ENCODE peak calls at places on chromosomes 4 and X, in six cellular contexts. One of them, this sample, is unnamed.

GRCh38 chr4:1347410-1347864 is 429 bp downstream of the UVSSA start:
- DNase-seq in left lung: peak
- DNase-seq in fibroblast of lung: peak
- DNase-seq in bronchial epithelial cell: peak
- DNase-seq in spleen: peak
- DNase-seq in GM12864: no peak
- DNase-seq in this sample: peak

GRCh38 chrX:19888419-19888879 is 1.0 kb upstream of the SH3KBP1 start:
- DNase-seq in left lung: no peak
- DNase-seq in fibroblast of lung: peak
- DNase-seq in bronchial epithelial cell: peak
- DNase-seq in spleen: no peak
- DNase-seq in GM12864: no peak
- DNase-seq in this sample: no peak

GRCh38 chr4:54568184-54568583 is 89.6 kb upstream of the KIT start:
- DNase-seq in left lung: no peak
- DNase-seq in fibroblast of lung: peak
- DNase-seq in bronchial epithelial cell: peak
- DNase-seq in spleen: no peak
- DNase-seq in GM12864: no peak
- DNase-seq in this sample: no peak

GRCh38 chrX:38107028-38107427 is 100.7 kb downstream of the SYTL5 start:
- DNase-seq in left lung: no peak
- DNase-seq in fibroblast of lung: no peak
- DNase-seq in bronchial epithelial cell: no peak
- DNase-seq in spleen: no peak
- DNase-seq in GM12864: no peak
- DNase-seq in this sample: no peak

GRCh38 chrX:16743604-16744325 is 24.4 kb downstream of the SYAP1 start:
- DNase-seq in left lung: no peak
- DNase-seq in fibroblast of lung: peak
- DNase-seq in bronchial epithelial cell: peak
- DNase-seq in spleen: no peak
- DNase-seq in GM12864: no peak
- DNase-seq in this sample: no peak

GRCh38 chrX:9396930-9397329 is 67.9 kb upstream of the TBL1X start:
- DNase-seq in left lung: no peak
- DNase-seq in fibroblast of lung: peak
- DNase-seq in bronchial epithelial cell: no peak
- DNase-seq in spleen: no peak
- DNase-seq in GM12864: no peak
- DNase-seq in this sample: no peak

GRCh38 chrX:76148753-76149152 is 24.1 kb upstream of the PBDC1 start:
- DNase-seq in left lung: no peak
- DNase-seq in fibroblast of lung: peak
- DNase-seq in bronchial epithelial cell: peak
- DNase-seq in spleen: peak
- DNase-seq in GM12864: no peak
- DNase-seq in this sample: no peak

GRCh38 chr4:124322234-124322831 is 390.2 kb downstream of the ANKRD50 start:
- DNase-seq in left lung: no peak
- DNase-seq in fibroblast of lung: peak
- DNase-seq in bronchial epithelial cell: peak
- DNase-seq in spleen: no peak
- DNase-seq in GM12864: no peak
- DNase-seq in this sample: no peak

GRCh38 chr4:111492501-111492900 is 652.8 kb upstream of the FAM241A start:
- DNase-seq in left lung: no peak
- DNase-seq in fibroblast of lung: peak
- DNase-seq in bronchial epithelial cell: no peak
- DNase-seq in spleen: no peak
- DNase-seq in GM12864: no peak
- DNase-seq in this sample: no peak

GRCh38 chrX:78119521-78120227 is 15.6 kb downstream of the PGK1 start:
- DNase-seq in left lung: no peak
- DNase-seq in fibroblast of lung: no peak
- DNase-seq in bronchial epithelial cell: no peak
- DNase-seq in spleen: no peak
- DNase-seq in GM12864: no peak
- DNase-seq in this sample: no peak

GRCh38 chr4:77001907-77002306 is 52.4 kb downstream of the SEPTIN11 start:
- DNase-seq in left lung: no peak
- DNase-seq in fibroblast of lung: peak
- DNase-seq in bronchial epithelial cell: peak
- DNase-seq in spleen: no peak
- DNase-seq in GM12864: no peak
- DNase-seq in this sample: no peak

GRCh38 chr4:2363056-2363719 is 55.3 kb downstream of the ZFYVE28 start:
- DNase-seq in left lung: peak
- DNase-seq in fibroblast of lung: no peak
- DNase-seq in bronchial epithelial cell: no peak
- DNase-seq in spleen: no peak
- DNase-seq in GM12864: no peak
- DNase-seq in this sample: peak

GRCh38 chrX:99777912-99778311 is 632.2 kb downstream of the PCDH19 start:
- DNase-seq in left lung: no peak
- DNase-seq in fibroblast of lung: no peak
- DNase-seq in bronchial epithelial cell: no peak
- DNase-seq in spleen: no peak
- DNase-seq in GM12864: no peak
- DNase-seq in this sample: no peak

GRCh38 chrX:50980251-50980650 is 69.7 kb downstream of the BMP15 start:
- DNase-seq in left lung: no peak
- DNase-seq in fibroblast of lung: no peak
- DNase-seq in bronchial epithelial cell: no peak
- DNase-seq in spleen: no peak
- DNase-seq in GM12864: no peak
- DNase-seq in this sample: no peak

GRCh38 chr4:7917669-7918068 is 22.0 kb downstream of the AFAP1 start:
- DNase-seq in left lung: no peak
- DNase-seq in fibroblast of lung: no peak
- DNase-seq in bronchial epithelial cell: peak
- DNase-seq in spleen: no peak
- DNase-seq in GM12864: no peak
- DNase-seq in this sample: peak

GRCh38 chr4:140924761-140925392 is 168.7 kb upstream of the TBC1D9 start:
- DNase-seq in left lung: no peak
- DNase-seq in fibroblast of lung: no peak
- DNase-seq in bronchial epithelial cell: no peak
- DNase-seq in spleen: no peak
- DNase-seq in GM12864: no peak
- DNase-seq in this sample: no peak

GRCh38 chr4:48698029-48698901 is 81.8 kb downstream of the FRYL start:
- DNase-seq in left lung: no peak
- DNase-seq in fibroblast of lung: peak
- DNase-seq in bronchial epithelial cell: peak
- DNase-seq in spleen: no peak
- DNase-seq in GM12864: no peak
- DNase-seq in this sample: no peak

GRCh38 chrX:131626681-131627296 is 82.9 kb downstream of the OR13H1 start:
- DNase-seq in left lung: no peak
- DNase-seq in fibroblast of lung: peak
- DNase-seq in bronchial epithelial cell: no peak
- DNase-seq in spleen: no peak
- DNase-seq in GM12864: no peak
- DNase-seq in this sample: no peak

GRCh38 chr4:119585771-119586170 is 42.8 kb downstream of the PDE5A start:
- DNase-seq in left lung: no peak
- DNase-seq in fibroblast of lung: peak
- DNase-seq in bronchial epithelial cell: peak
- DNase-seq in spleen: no peak
- DNase-seq in GM12864: no peak
- DNase-seq in this sample: no peak

GRCh38 chr4:88672987-88673386 is 24.6 kb downstream of the NAP1L5 start:
- DNase-seq in left lung: no peak
- DNase-seq in fibroblast of lung: peak
- DNase-seq in bronchial epithelial cell: peak
- DNase-seq in spleen: no peak
- DNase-seq in GM12864: no peak
- DNase-seq in this sample: no peak

GRCh38 chrX:105837227-105837626 is 14.9 kb downstream of the NRK start:
- DNase-seq in left lung: no peak
- DNase-seq in fibroblast of lung: peak
- DNase-seq in bronchial epithelial cell: peak
- DNase-seq in spleen: no peak
- DNase-seq in GM12864: no peak
- DNase-seq in this sample: peak

GRCh38 chr4:85929926-85930325 is 429.9 kb downstream of the MAPK10 start:
- DNase-seq in left lung: peak
- DNase-seq in fibroblast of lung: no peak
- DNase-seq in bronchial epithelial cell: no peak
- DNase-seq in spleen: peak
- DNase-seq in GM12864: no peak
- DNase-seq in this sample: no peak

GRCh38 chr4:76357981-76358380 is 51.4 kb downstream of the STBD1 start:
- DNase-seq in left lung: no peak
- DNase-seq in fibroblast of lung: no peak
- DNase-seq in bronchial epithelial cell: no peak
- DNase-seq in spleen: no peak
- DNase-seq in GM12864: no peak
- DNase-seq in this sample: no peak

GRCh38 chr4:101198741-101199339 is 148.5 kb downstream of the PPP3CA start:
- DNase-seq in left lung: no peak
- DNase-seq in fibroblast of lung: no peak
- DNase-seq in bronchial epithelial cell: no peak
- DNase-seq in spleen: no peak
- DNase-seq in GM12864: no peak
- DNase-seq in this sample: no peak

GRCh38 chr4:183356173-183356825 is 34.1 kb upstream of the CLDN24 start:
- DNase-seq in left lung: no peak
- DNase-seq in fibroblast of lung: no peak
- DNase-seq in bronchial epithelial cell: no peak
- DNase-seq in spleen: peak
- DNase-seq in GM12864: no peak
- DNase-seq in this sample: no peak

DNA sequence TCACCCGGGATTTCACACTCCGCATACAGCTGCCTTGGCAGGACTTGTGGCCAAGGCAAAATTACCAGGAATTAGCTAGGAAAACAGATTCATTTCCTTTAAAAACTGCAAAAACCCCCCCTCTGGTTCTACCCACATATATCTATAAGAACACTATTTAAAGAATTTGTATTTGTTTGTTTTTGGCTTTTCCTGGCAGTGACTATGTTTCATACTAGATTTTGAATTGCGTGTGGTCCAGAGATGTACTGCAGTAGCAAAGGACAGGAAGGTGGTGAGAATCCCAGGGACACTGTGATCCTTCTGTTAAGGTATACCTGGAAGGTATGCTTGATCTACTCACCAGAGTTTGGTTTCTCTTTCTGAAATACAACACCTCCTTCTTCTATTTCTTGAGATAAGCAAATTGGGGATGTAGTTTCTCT is 129.6 kb upstream of the RASGEF1B start:
- DNase-seq in left lung: no peak
- DNase-seq in fibroblast of lung: no peak
- DNase-seq in bronchial epithelial cell: no peak
- DNase-seq in spleen: no peak
- DNase-seq in GM12864: no peak
- DNase-seq in this sample: no peak
- TF ChIP-seq CTCF in left lung: no peak
- TF ChIP-seq CTCF in fibroblast of lung: no peak
- TF ChIP-seq CTCF in bronchial epithelial cell: no peak
- TF ChIP-seq CTCF in spleen: no peak
- TF ChIP-seq CTCF in GM12864: no peak
- TF ChIP-seq CTCF in this sample: no peak

DNA sequence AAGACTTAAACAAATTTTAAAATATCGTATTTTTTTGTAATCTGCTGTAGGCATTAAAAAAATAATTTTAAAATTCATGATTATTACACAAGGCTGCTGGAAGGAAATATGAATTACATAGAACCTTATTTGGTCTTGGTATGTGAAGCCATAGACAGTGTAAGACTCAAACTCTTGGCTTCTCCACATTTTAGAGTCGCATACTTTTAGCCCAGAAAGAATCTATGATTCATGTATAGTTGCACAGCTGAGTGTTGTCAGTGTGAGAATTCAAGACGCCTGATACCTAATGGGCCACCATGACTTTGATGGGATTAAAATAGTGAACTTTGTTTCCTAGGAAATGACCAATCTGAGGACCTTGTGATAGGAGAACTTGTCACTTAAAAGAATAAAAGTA is 1.4 kb downstream of the INTU start:
- DNase-seq in left lung: no peak
- DNase-seq in fibroblast of lung: peak
- DNase-seq in bronchial epithelial cell: peak
- DNase-seq in spleen: no peak
- DNase-seq in GM12864: no peak
- DNase-seq in this sample: no peak
- H3K4me3 ChIP-seq in left lung: no peak
- H3K4me3 ChIP-seq in fibroblast of lung: peak
- H3K4me3 ChIP-seq in bronchial epithelial cell: no peak
- H3K4me3 ChIP-seq in spleen: no peak
- H3K4me3 ChIP-seq in GM12864: no peak
- H3K4me3 ChIP-seq in this sample: no peak

DNA sequence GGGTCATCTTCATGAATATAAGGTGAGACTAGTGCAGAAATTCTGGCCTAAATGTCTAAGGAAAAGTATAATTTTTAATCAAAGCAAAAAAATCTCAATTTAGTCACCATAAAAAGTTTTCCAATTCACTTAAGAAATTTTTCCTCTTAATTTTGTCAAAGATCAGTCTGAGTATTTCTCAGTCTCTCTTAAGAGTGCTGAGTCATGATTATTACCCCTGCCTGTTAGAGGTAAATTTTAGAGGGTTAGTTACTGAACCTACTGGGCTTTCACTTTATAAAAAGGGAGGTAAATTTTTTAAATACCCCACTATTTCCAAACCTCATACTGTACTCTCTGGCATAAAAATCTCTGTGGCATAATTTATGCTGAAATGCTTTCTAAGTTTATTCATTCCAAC is 122.4 kb downstream of the SLC39A8 start:
- DNase-seq in left lung: no peak
- DNase-seq in fibroblast of lung: no peak
- DNase-seq in bronchial epithelial cell: no peak
- DNase-seq in spleen: no peak
- DNase-seq in GM12864: no peak
- DNase-seq in this sample: no peak
- TF ChIP-seq CTCF in left lung: no peak
- TF ChIP-seq CTCF in fibroblast of lung: no peak
- TF ChIP-seq CTCF in bronchial epithelial cell: no peak
- TF ChIP-seq CTCF in spleen: no peak
- TF ChIP-seq CTCF in GM12864: no peak
- TF ChIP-seq CTCF in this sample: no peak

GRCh38 chrX:119467433-119467832 is 811 bp upstream of the SLC25A5 start:
- DNase-seq in left lung: no peak
- DNase-seq in fibroblast of lung: no peak
- DNase-seq in bronchial epithelial cell: no peak
- DNase-seq in spleen: no peak
- DNase-seq in GM12864: no peak
- DNase-seq in this sample: no peak
- H3K4me3 ChIP-seq in left lung: no peak
- H3K4me3 ChIP-seq in fibroblast of lung: no peak
- H3K4me3 ChIP-seq in bronchial epithelial cell: no peak
- H3K4me3 ChIP-seq in spleen: no peak
- H3K4me3 ChIP-seq in GM12864: no peak
- H3K4me3 ChIP-seq in this sample: peak